ENCODE peak calls at places on chromosomes 12 and 14, in seven cellular contexts. One of them, this sample, is unnamed.
A peak's percentile ranks its signal among the peaks of the same experiment; 100 is the strongest.

GRCh38 chr12:130218682-130219081 is 56.4 kb downstream of the FZD10 start:
- DNase-seq in adrenal gland: no peak
- DNase-seq in gastrocnemius medialis: no peak
- DNase-seq in GM20000: no peak
- DNase-seq in uterus: no peak
- DNase-seq in foreskin fibroblast: no peak
- DNase-seq in HFFc6: no peak
- DNase-seq in this sample: no peak

GRCh38 chr14:68377459-68377858 is 415.4 kb downstream of the ZFP36L1 start:
- DNase-seq in adrenal gland: peak; percentile 45
- DNase-seq in gastrocnemius medialis: peak; percentile 48
- DNase-seq in GM20000: no peak
- DNase-seq in uterus: peak; percentile 46
- DNase-seq in foreskin fibroblast: no peak
- DNase-seq in HFFc6: no peak
- DNase-seq in this sample: no peak

GRCh38 chr14:101564444-101564776 is 3.1 kb downstream of the DIO3 start:
- DNase-seq in adrenal gland: no peak
- DNase-seq in gastrocnemius medialis: no peak
- DNase-seq in GM20000: no peak
- DNase-seq in uterus: no peak
- DNase-seq in foreskin fibroblast: no peak
- DNase-seq in HFFc6: no peak
- DNase-seq in this sample: no peak

GRCh38 chr12:130948136-130948535 is 5.6 kb upstream of the ADGRD1 start:
- DNase-seq in adrenal gland: no peak
- DNase-seq in gastrocnemius medialis: no peak
- DNase-seq in GM20000: no peak
- DNase-seq in uterus: no peak
- DNase-seq in foreskin fibroblast: no peak
- DNase-seq in HFFc6: no peak
- DNase-seq in this sample: peak; percentile 25

GRCh38 chr14:101408077-101408831 is 153.0 kb upstream of the DIO3 start:
- DNase-seq in adrenal gland: no peak
- DNase-seq in gastrocnemius medialis: peak; percentile 39
- DNase-seq in GM20000: no peak
- DNase-seq in uterus: peak; percentile 67
- DNase-seq in foreskin fibroblast: peak; percentile 31
- DNase-seq in HFFc6: peak; percentile 56
- DNase-seq in this sample: peak; percentile 9

GRCh38 chr12:46265102-46265501 is 3.7 kb downstream of the SLC38A1 start:
- DNase-seq in adrenal gland: no peak
- DNase-seq in gastrocnemius medialis: no peak
- DNase-seq in GM20000: no peak
- DNase-seq in uterus: no peak
- DNase-seq in foreskin fibroblast: no peak
- DNase-seq in HFFc6: no peak
- DNase-seq in this sample: no peak

GRCh38 chr14:87829543-87829942 is 163.4 kb downstream of the GALC start:
- DNase-seq in adrenal gland: no peak
- DNase-seq in gastrocnemius medialis: no peak
- DNase-seq in GM20000: no peak
- DNase-seq in uterus: no peak
- DNase-seq in foreskin fibroblast: no peak
- DNase-seq in HFFc6: no peak
- DNase-seq in this sample: no peak

GRCh38 chr12:9651265-9651729 is 18.2 kb upstream of the CLEC2D start:
- DNase-seq in adrenal gland: no peak
- DNase-seq in gastrocnemius medialis: no peak
- DNase-seq in GM20000: no peak
- DNase-seq in uterus: no peak
- DNase-seq in foreskin fibroblast: peak; percentile 41
- DNase-seq in HFFc6: peak; percentile 85
- DNase-seq in this sample: peak; percentile 36

GRCh38 chr12:15705606-15706005 is 83.6 kb downstream of the EPS8 start:
- DNase-seq in adrenal gland: no peak
- DNase-seq in gastrocnemius medialis: no peak
- DNase-seq in GM20000: no peak
- DNase-seq in uterus: no peak
- DNase-seq in foreskin fibroblast: no peak
- DNase-seq in HFFc6: no peak
- DNase-seq in this sample: no peak

GRCh38 chr12:51240971-51241370 is 2.3 kb downstream of the DAZAP2 start:
- DNase-seq in adrenal gland: no peak
- DNase-seq in gastrocnemius medialis: no peak
- DNase-seq in GM20000: no peak
- DNase-seq in uterus: no peak
- DNase-seq in foreskin fibroblast: no peak
- DNase-seq in HFFc6: peak; percentile 28
- DNase-seq in this sample: no peak

GRCh38 chr12:117603316-117604113 is 242.1 kb upstream of the NOS1 start:
- DNase-seq in adrenal gland: no peak
- DNase-seq in gastrocnemius medialis: no peak
- DNase-seq in GM20000: no peak
- DNase-seq in uterus: no peak
- DNase-seq in foreskin fibroblast: no peak
- DNase-seq in HFFc6: no peak
- DNase-seq in this sample: no peak

GRCh38 chr12:128623748-128624147 is 200.0 kb downstream of the SLC15A4 start:
- DNase-seq in adrenal gland: no peak
- DNase-seq in gastrocnemius medialis: no peak
- DNase-seq in GM20000: no peak
- DNase-seq in uterus: no peak
- DNase-seq in foreskin fibroblast: no peak
- DNase-seq in HFFc6: no peak
- DNase-seq in this sample: no peak

GRCh38 chr12:96698965-96699364 is 208.1 kb upstream of the NEDD1 start:
- DNase-seq in adrenal gland: no peak
- DNase-seq in gastrocnemius medialis: no peak
- DNase-seq in GM20000: no peak
- DNase-seq in uterus: no peak
- DNase-seq in foreskin fibroblast: no peak
- DNase-seq in HFFc6: no peak
- DNase-seq in this sample: no peak

GRCh38 chr14:71932229-71932951 is at the start of gene RGS6:
- DNase-seq in adrenal gland: peak; percentile 12
- DNase-seq in gastrocnemius medialis: no peak
- DNase-seq in GM20000: peak; percentile 80
- DNase-seq in uterus: no peak
- DNase-seq in foreskin fibroblast: peak; percentile 3
- DNase-seq in HFFc6: no peak
- DNase-seq in this sample: peak; percentile 35

GRCh38 chr12:48865141-48865440 is 579 bp downstream of the RND1 start:
- DNase-seq in adrenal gland: no peak
- DNase-seq in gastrocnemius medialis: no peak
- DNase-seq in GM20000: no peak
- DNase-seq in uterus: no peak
- DNase-seq in foreskin fibroblast: no peak
- DNase-seq in HFFc6: no peak
- DNase-seq in this sample: no peak

GRCh38 chr12:50313256-50313931 is 30.1 kb upstream of the LIMA1 start:
- DNase-seq in adrenal gland: no peak
- DNase-seq in gastrocnemius medialis: no peak
- DNase-seq in GM20000: no peak
- DNase-seq in uterus: no peak
- DNase-seq in foreskin fibroblast: no peak
- DNase-seq in HFFc6: no peak
- DNase-seq in this sample: peak; percentile 64

GRCh38 chr12:68040450-68041075 is 51.3 kb downstream of the IFNG-AS1 start:
- DNase-seq in adrenal gland: peak; percentile 68
- DNase-seq in gastrocnemius medialis: peak; percentile 54
- DNase-seq in GM20000: peak; percentile 61
- DNase-seq in uterus: peak; percentile 57
- DNase-seq in foreskin fibroblast: peak; percentile 35
- DNase-seq in HFFc6: peak; percentile 59
- DNase-seq in this sample: peak; percentile 85

GRCh38 chr14:61573748-61574513 is 121.4 kb upstream of the HIF1A start:
- DNase-seq in adrenal gland: no peak
- DNase-seq in gastrocnemius medialis: no peak
- DNase-seq in GM20000: no peak
- DNase-seq in uterus: no peak
- DNase-seq in foreskin fibroblast: no peak
- DNase-seq in HFFc6: peak; percentile 49
- DNase-seq in this sample: peak; percentile 87

GRCh38 chr14:51294951-51295350 is 54.9 kb downstream of the TMX1 start:
- DNase-seq in adrenal gland: no peak
- DNase-seq in gastrocnemius medialis: no peak
- DNase-seq in GM20000: no peak
- DNase-seq in uterus: no peak
- DNase-seq in foreskin fibroblast: peak; percentile 32
- DNase-seq in HFFc6: no peak
- DNase-seq in this sample: no peak

GRCh38 chr12:3304436-3305135 is 186.4 kb upstream of the PRMT8 start:
- DNase-seq in adrenal gland: no peak
- DNase-seq in gastrocnemius medialis: no peak
- DNase-seq in GM20000: no peak
- DNase-seq in uterus: no peak
- DNase-seq in foreskin fibroblast: peak; percentile 84
- DNase-seq in HFFc6: peak; percentile 90
- DNase-seq in this sample: peak; percentile 74

GRCh38 chr12:3295648-3296408 is 195.2 kb upstream of the PRMT8 start:
- DNase-seq in adrenal gland: peak; percentile 28
- DNase-seq in gastrocnemius medialis: no peak
- DNase-seq in GM20000: no peak
- DNase-seq in uterus: no peak
- DNase-seq in foreskin fibroblast: peak; percentile 18
- DNase-seq in HFFc6: peak; percentile 13
- DNase-seq in this sample: no peak

GRCh38 chr12:18658829-18659228 is 79.0 kb downstream of the PLCZ1 start:
- DNase-seq in adrenal gland: no peak
- DNase-seq in gastrocnemius medialis: no peak
- DNase-seq in GM20000: no peak
- DNase-seq in uterus: no peak
- DNase-seq in foreskin fibroblast: no peak
- DNase-seq in HFFc6: no peak
- DNase-seq in this sample: no peak

GRCh38 chr12:95173392-95174251 is 43.6 kb downstream of the FGD6 start:
- DNase-seq in adrenal gland: peak; percentile 90
- DNase-seq in gastrocnemius medialis: peak; percentile 34
- DNase-seq in GM20000: no peak
- DNase-seq in uterus: peak; percentile 86
- DNase-seq in foreskin fibroblast: peak; percentile 73
- DNase-seq in HFFc6: peak; percentile 66
- DNase-seq in this sample: peak; percentile 92
- TF ChIP-seq CTCF in adrenal gland: no peak
- TF ChIP-seq CTCF in gastrocnemius medialis: no peak
- TF ChIP-seq CTCF in GM20000: no peak
- TF ChIP-seq CTCF in uterus: no peak
- TF ChIP-seq CTCF in foreskin fibroblast: no peak
- TF ChIP-seq CTCF in HFFc6: no peak
- TF ChIP-seq CTCF in this sample: no peak

GRCh38 chr12:54370218-54370730 is 6.0 kb upstream of the GPR84 start:
- DNase-seq in adrenal gland: peak; percentile 78
- DNase-seq in gastrocnemius medialis: peak; percentile 76
- DNase-seq in GM20000: peak; percentile 76
- DNase-seq in uterus: peak; percentile 80
- DNase-seq in foreskin fibroblast: peak; percentile 84
- DNase-seq in HFFc6: peak; percentile 83
- DNase-seq in this sample: peak; percentile 80
- TF ChIP-seq CTCF in adrenal gland: peak; percentile 84
- TF ChIP-seq CTCF in gastrocnemius medialis: peak; percentile 95
- TF ChIP-seq CTCF in GM20000: peak; percentile 93
- TF ChIP-seq CTCF in uterus: peak; percentile 88
- TF ChIP-seq CTCF in foreskin fibroblast: peak; percentile 88
- TF ChIP-seq CTCF in HFFc6: peak; percentile 95
- TF ChIP-seq CTCF in this sample: peak; percentile 88

GRCh38 chr12:124565656-124566180 is 1.7 kb downstream of the NCOR2 start:
- DNase-seq in adrenal gland: no peak
- DNase-seq in gastrocnemius medialis: no peak
- DNase-seq in GM20000: no peak
- DNase-seq in uterus: no peak
- DNase-seq in foreskin fibroblast: no peak
- DNase-seq in HFFc6: no peak
- DNase-seq in this sample: no peak

GRCh38 chr12:124567673-124568373 is 411 bp upstream of the NCOR2 start:
- DNase-seq in adrenal gland: peak; percentile 93
- DNase-seq in gastrocnemius medialis: peak; percentile 86
- DNase-seq in GM20000: peak; percentile 97
- DNase-seq in uterus: peak; percentile 94
- DNase-seq in foreskin fibroblast: peak; percentile 97
- DNase-seq in HFFc6: peak; percentile 93
- DNase-seq in this sample: peak; percentile 79

GRCh38 chr12:124568431-124569374 is 1.3 kb upstream of the NCOR2 start:
- DNase-seq in adrenal gland: peak; percentile 80
- DNase-seq in gastrocnemius medialis: peak; percentile 63
- DNase-seq in GM20000: peak; percentile 79
- DNase-seq in uterus: peak; percentile 83
- DNase-seq in foreskin fibroblast: peak; percentile 83
- DNase-seq in HFFc6: peak; percentile 77
- DNase-seq in this sample: peak; percentile 41

GRCh38 chr12:124566181-124567034 is 1.0 kb downstream of the NCOR2 start:
- DNase-seq in adrenal gland: peak; percentile 93
- DNase-seq in gastrocnemius medialis: peak; percentile 81
- DNase-seq in GM20000: peak; percentile 86
- DNase-seq in uterus: peak; percentile 89
- DNase-seq in foreskin fibroblast: peak; percentile 73
- DNase-seq in HFFc6: peak; percentile 52
- DNase-seq in this sample: peak; percentile 78

GRCh38 chr12:124567035-124567672 is at the start of gene NCOR2:
- DNase-seq in adrenal gland: no peak
- DNase-seq in gastrocnemius medialis: no peak
- DNase-seq in GM20000: peak; percentile 84
- DNase-seq in uterus: no peak
- DNase-seq in foreskin fibroblast: no peak
- DNase-seq in HFFc6: no peak
- DNase-seq in this sample: peak; percentile 12
- TF ChIP-seq CTCF in adrenal gland: no peak
- TF ChIP-seq CTCF in gastrocnemius medialis: no peak
- TF ChIP-seq CTCF in GM20000: no peak
- TF ChIP-seq CTCF in uterus: no peak
- TF ChIP-seq CTCF in foreskin fibroblast: no peak
- TF ChIP-seq CTCF in HFFc6: no peak
- TF ChIP-seq CTCF in this sample: no peak

GRCh38 chr12:6057693-6058092 is 66.8 kb downstream of the VWF start:
- DNase-seq in adrenal gland: no peak
- DNase-seq in gastrocnemius medialis: no peak
- DNase-seq in GM20000: no peak
- DNase-seq in uterus: no peak
- DNase-seq in foreskin fibroblast: no peak
- DNase-seq in HFFc6: no peak
- DNase-seq in this sample: no peak

GRCh38 chr12:6059221-6059620 is 65.2 kb downstream of the VWF start:
- DNase-seq in adrenal gland: no peak
- DNase-seq in gastrocnemius medialis: no peak
- DNase-seq in GM20000: no peak
- DNase-seq in uterus: no peak
- DNase-seq in foreskin fibroblast: no peak
- DNase-seq in HFFc6: no peak
- DNase-seq in this sample: no peak

GRCh38 chr12:6058481-6059161 is 65.8 kb downstream of the VWF start:
- DNase-seq in adrenal gland: no peak
- DNase-seq in gastrocnemius medialis: no peak
- DNase-seq in GM20000: no peak
- DNase-seq in uterus: no peak
- DNase-seq in foreskin fibroblast: no peak
- DNase-seq in HFFc6: no peak
- DNase-seq in this sample: no peak

GRCh38 chr12:6053541-6053940 is 70.9 kb downstream of the VWF start:
- DNase-seq in adrenal gland: no peak
- DNase-seq in gastrocnemius medialis: no peak
- DNase-seq in GM20000: no peak
- DNase-seq in uterus: no peak
- DNase-seq in foreskin fibroblast: no peak
- DNase-seq in HFFc6: peak; percentile 36
- DNase-seq in this sample: no peak

GRCh38 chr12:6056406-6057211 is 67.9 kb downstream of the VWF start:
- DNase-seq in adrenal gland: no peak
- DNase-seq in gastrocnemius medialis: no peak
- DNase-seq in GM20000: peak; percentile 43
- DNase-seq in uterus: no peak
- DNase-seq in foreskin fibroblast: no peak
- DNase-seq in HFFc6: no peak
- DNase-seq in this sample: no peak
- TF ChIP-seq CTCF in adrenal gland: no peak
- TF ChIP-seq CTCF in gastrocnemius medialis: no peak
- TF ChIP-seq CTCF in GM20000: no peak
- TF ChIP-seq CTCF in uterus: peak; percentile 9
- TF ChIP-seq CTCF in foreskin fibroblast: peak; percentile 28
- TF ChIP-seq CTCF in HFFc6: peak; percentile 61
- TF ChIP-seq CTCF in this sample: no peak

This sample was measured in MCF 10A.